ENCODE peak calls at places on chromosomes 7 and 10, in six cellular contexts. X is endodermal cell, Z is uterus, C is GM12865, P is choroid plexus epithelial cell, B is Calu3. A is an unnamed sample.
A peak's percentile ranks its signal among the peaks of the same experiment; 100 is the strongest.

GRCh38 chr7:149171894-149172533 is 23.3 kb upstream of the ZNF282 start:
- DNase-seq in C (no peak), X (no peak), Z (no peak), B (no peak), P (peak; percentile 62), A (no peak)

GRCh38 chr7:41885078-41885477 is 182.2 kb upstream of the INHBA start:
- DNase-seq in C (no peak), Z (no peak), X (no peak), P (peak; percentile 46), B (no peak), A (no peak)

GRCh38 chr7:123624527-123625183 is 23.0 kb downstream of the ASB15 start:
- DNase-seq in Z (no peak), P (peak; percentile 30), C (peak; percentile 78), B (peak; percentile 56), X (peak; percentile 94), A (peak; percentile 63)

GRCh38 chr7:119197872-119198527 is 973.5 kb downstream of the ANKRD7 start:
- DNase-seq in C (peak; percentile 61), P (peak; percentile 63), Z (no peak), X (peak; percentile 75), B (peak; percentile 41), A (peak; percentile 24)

GRCh38 chr7:66815976-66816375 is 75.4 kb downstream of the RABGEF1 start:
- DNase-seq in C (no peak), X (no peak), B (no peak), Z (no peak), P (no peak), A (no peak)

GRCh38 chr10:93465806-93466675 is 16.1 kb downstream of the MYOF start:
- DNase-seq in C (no peak), B (peak; percentile 87), X (no peak), P (peak; percentile 91), Z (peak; percentile 88), A (no peak)

GRCh38 chr7:77524732-77525131 is 12.4 kb upstream of the PTPN12 start:
- DNase-seq in P (no peak), X (no peak), Z (no peak), B (no peak), C (no peak), A (no peak)

GRCh38 chr10:112689327-112689726 is 242.3 kb downstream of the VTI1A start:
- DNase-seq in B (peak; percentile 50), C (no peak), P (peak; percentile 24), Z (peak; percentile 20), X (peak; percentile 81), A (no peak)

GRCh38 chr10:62851449-62851848 is 35.3 kb upstream of the EGR2 start:
- DNase-seq in P (peak; percentile 42), Z (no peak), X (peak; percentile 80), B (no peak), C (peak; percentile 58), A (no peak)

GRCh38 chr10:30803901-30804322 is 174.4 kb upstream of the LYZL2 start:
- DNase-seq in B (no peak), X (no peak), Z (peak; percentile 80), P (peak; percentile 82), C (no peak), A (no peak)

GRCh38 chr7:55481126-55481525 is 91.2 kb downstream of the VOPP1 start:
- DNase-seq in C (no peak), X (peak; percentile 42), Z (no peak), P (no peak), B (no peak), A (no peak)
- TF ChIP-seq CTCF in C (no peak), X (no peak), Z (no peak), P (no peak), B (no peak), A (no peak)

GRCh38 chr7:139340037-139340807 is 915 bp upstream of the FMC1 start:
- DNase-seq in B (peak; percentile 97), X (peak; percentile 98), C (peak; percentile 100), P (peak; percentile 100), Z (peak; percentile 100), A (peak; percentile 93)

GRCh38 chr7:139339698-139340036 is 1.5 kb upstream of the FMC1 start:
- DNase-seq in X (no peak), Z (no peak), C (no peak), B (no peak), P (no peak), A (no peak)

GRCh38 chr7:139340808-139341057 is 404 bp upstream of the FMC1 start:
- DNase-seq in Z (peak; percentile 82), X (no peak), B (no peak), P (no peak), C (no peak), A (no peak)

GRCh38 chr7:139341776-139342244 is 673 bp downstream of the FMC1 start:
- DNase-seq in X (no peak), Z (no peak), P (no peak), B (no peak), C (peak; percentile 19), A (no peak)

DNA sequence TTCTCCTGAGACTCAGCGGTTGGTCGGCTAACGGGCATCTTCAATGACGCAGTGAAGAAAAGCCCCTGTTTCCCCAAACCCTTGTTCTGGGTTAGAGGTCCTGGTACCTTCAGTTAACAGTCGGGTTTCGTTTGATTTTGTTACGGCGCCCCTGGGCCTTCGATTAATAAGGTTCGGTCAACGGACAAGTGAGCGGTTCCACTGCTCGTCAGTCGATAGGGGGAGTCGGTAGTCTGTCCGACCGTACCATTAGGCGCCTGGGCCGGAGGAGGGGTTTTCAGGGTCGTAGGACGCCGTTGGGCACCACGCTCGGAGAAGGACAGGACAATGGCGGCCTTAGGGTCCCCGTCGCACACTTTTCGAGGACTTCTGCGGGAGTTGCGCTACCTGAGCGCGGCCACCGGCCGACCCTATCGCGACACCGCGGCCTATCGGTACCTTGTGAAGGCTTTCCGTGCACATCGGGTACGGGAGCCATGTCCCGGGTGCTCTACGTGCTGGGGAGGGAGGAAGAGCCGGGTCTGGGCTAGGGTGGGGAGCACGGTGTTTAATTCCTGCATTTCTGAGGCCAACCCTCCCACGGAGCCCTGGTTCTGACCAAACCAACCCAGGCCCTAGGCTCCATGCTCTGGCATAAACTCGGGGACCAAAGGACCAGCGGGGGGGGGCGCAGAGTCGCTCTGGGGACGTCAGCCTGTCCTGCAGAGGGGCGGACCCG is at the start of gene FMC1:
- DNase-seq in C (peak; percentile 97), Z (peak; percentile 95), P (peak; percentile 97), X (peak; percentile 97), B (peak; percentile 90), A (peak; percentile 83)
- TF ChIP-seq CTCF in C (peak; percentile 9), Z (peak; percentile 62), P (no peak), X (peak; percentile 55), B (peak; percentile 34), A (peak; percentile 52)

DNA sequence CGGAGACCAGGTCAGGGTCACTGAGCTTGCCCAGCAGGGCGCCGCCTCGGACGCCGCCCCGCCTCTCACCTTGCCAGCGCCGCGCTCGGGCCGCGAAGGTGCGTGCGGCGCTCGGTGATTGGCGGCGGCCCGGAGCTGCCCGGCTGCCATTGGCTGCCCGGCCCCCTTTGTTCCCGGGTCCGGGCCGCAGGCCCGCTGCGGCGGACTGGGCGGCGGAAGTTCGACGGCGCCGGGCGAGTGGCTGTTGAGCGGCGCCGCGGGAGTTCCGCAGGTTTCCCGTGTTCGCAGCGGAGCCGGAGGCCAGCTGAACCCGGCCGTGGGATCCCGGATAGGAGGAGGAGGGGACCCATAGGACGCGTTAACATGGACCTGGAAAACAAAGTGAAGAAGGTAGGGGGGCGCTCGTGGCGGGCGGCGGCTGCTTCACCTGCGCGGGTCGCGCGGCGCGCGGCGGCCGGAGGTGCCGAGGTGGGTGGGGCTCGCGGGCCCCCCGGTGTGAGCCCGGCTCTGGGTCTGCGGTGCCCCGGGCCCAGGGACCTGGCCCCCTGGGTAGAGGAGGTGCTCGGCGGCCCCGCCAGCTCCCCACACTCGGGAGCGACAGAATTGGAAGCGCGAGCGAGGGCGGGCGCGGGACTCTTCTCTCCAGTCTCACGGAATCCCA is at the start of gene TES:
- DNase-seq in P (peak; percentile 72), Z (peak; percentile 46), X (peak; percentile 93), C (peak; percentile 91), B (peak; percentile 91), A (peak; percentile 89)
- TF ChIP-seq CTCF in P (no peak), Z (no peak), X (no peak), C (no peak), B (no peak), A (no peak)

DNA sequence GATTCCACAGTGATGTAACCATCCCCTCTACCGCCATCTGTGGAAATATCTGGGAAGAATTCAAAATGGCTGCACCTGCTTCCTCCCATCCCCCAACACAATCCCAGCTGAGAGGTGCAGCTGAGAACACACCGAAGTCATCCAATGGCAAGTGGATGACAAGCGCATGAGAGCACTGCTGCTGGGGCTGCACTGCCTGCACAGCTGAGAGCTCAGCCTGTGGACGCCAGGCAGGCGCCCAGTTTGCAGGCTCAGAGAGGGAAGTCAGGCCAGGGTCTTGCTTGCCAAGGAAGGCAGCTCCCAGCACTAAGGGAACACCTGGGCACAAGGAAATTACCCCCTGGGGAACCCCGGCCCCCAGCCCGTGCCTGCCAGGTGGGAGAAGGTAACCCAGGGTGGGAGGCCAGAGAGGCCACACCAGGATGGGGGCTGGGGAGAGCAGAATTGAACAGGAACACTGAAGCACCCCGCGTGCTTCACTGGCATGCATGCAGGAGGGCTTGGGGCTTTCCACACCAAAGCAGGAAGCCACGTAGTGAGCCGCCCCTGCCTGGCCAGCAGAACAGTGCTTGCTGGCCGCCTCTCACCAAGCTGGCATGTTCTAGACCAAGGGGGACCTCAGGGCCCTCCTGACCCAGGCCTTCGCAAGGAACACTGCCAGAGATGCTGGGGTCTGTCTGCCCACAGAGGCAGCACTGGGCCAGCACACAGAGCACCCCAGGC is 46.2 kb downstream of the FAM53B start:
- DNase-seq in P (no peak), B (no peak), Z (no peak), X (no peak), C (peak; percentile 72), A (peak; percentile 64)
- TF ChIP-seq CTCF in P (no peak), B (no peak), Z (no peak), X (no peak), C (no peak), A (no peak)

GRCh38 chr7:56033671-56034432 is 17.4 kb downstream of the PSPH start:
- DNase-seq in C (peak; percentile 85), X (peak; percentile 96), B (peak; percentile 85), Z (peak; percentile 39), P (peak; percentile 77), A (peak; percentile 86)
- TF ChIP-seq CTCF in C (peak; percentile 21), X (peak; percentile 69), B (peak; percentile 52), Z (peak; percentile 49), P (peak; percentile 49), A (no peak)

GRCh38 chr7:105532709-105533460 is 884 bp downstream of the RINT1 start:
- DNase-seq in C (no peak), X (no peak), B (no peak), P (peak; percentile 6), Z (no peak), A (no peak)

GRCh38 chr7:105524840-105525239 is 2.8 kb upstream of the PUS7 start:
- DNase-seq in P (no peak), Z (no peak), C (no peak), B (no peak), X (no peak), A (no peak)

GRCh38 chr7:105530546-105530945 is 1.5 kb upstream of the RINT1 start:
- DNase-seq in P (no peak), B (no peak), Z (no peak), C (no peak), X (no peak), A (no peak)

GRCh38 chr7:105531797-105532671 is at the start of gene RINT1:
- DNase-seq in X (peak; percentile 98), C (peak; percentile 96), B (peak; percentile 95), P (peak; percentile 94), Z (peak; percentile 85), A (peak; percentile 91)

GRCh38 chr7:105530126-105530525 is 1.9 kb upstream of the RINT1 start:
- DNase-seq in Z (no peak), X (no peak), C (no peak), B (no peak), P (no peak), A (no peak)
- TF ChIP-seq CTCF in Z (no peak), X (no peak), C (no peak), B (no peak), P (no peak), A (no peak)